ENCODE peak calls at places on chromosomes 6 and 20, in four cellular contexts. Q, N, U and R are unnamed samples.

GRCh38 chr20:50992733-50993457 is 30.0 kb downstream of the KCNG1 start:
- DNase-seq in N (peak; percentile 83), U (no peak), Q (no peak), R (no peak)

GRCh38 chr20:37393863-37394542 is 48.1 kb downstream of the SRC start:
- DNase-seq in U (no peak), Q (no peak), N (peak; percentile 50), R (no peak)

GRCh38 chr6:7146079-7146828 is 38.5 kb downstream of the RREB1 start:
- DNase-seq in Q (peak; percentile 59), N (no peak), U (peak; percentile 76), R (peak; percentile 59)

GRCh38 chr6:163438940-163439335 is 24.4 kb downstream of the QKI start:
- DNase-seq in U (peak; percentile 49), N (peak; percentile 48), Q (no peak), R (no peak)

GRCh38 chr20:8431538-8432434 is 299.7 kb downstream of the PLCB1 start:
- DNase-seq in U (no peak), N (peak; percentile 62), Q (no peak), R (no peak)

GRCh38 chr20:60266184-60266823 is 308.1 kb downstream of the CDH26 start:
- DNase-seq in U (no peak), Q (no peak), N (no peak), R (no peak)

GRCh38 chr6:116955773-116956172 is 78.7 kb downstream of the RFX6 start:
- DNase-seq in U (no peak), N (no peak), Q (no peak), R (no peak)

GRCh38 chr20:17315491-17316231 is 88.8 kb downstream of the PCSK2 start:
- DNase-seq in Q (no peak), N (no peak), U (no peak), R (no peak)

GRCh38 chr20:1844723-1845523 is 50.3 kb upstream of the SIRPA start:
- DNase-seq in Q (no peak), U (peak; percentile 71), N (peak; percentile 52), R (peak; percentile 64)

GRCh38 chr20:62305149-62305764 is 2.5 kb downstream of the ADRM1 start:
- DNase-seq in N (no peak), U (no peak), Q (peak; percentile 91), R (no peak)

GRCh38 chr20:54152227-54153040 is 21.4 kb downstream of the CYP24A1 start:
- DNase-seq in N (no peak), Q (no peak), U (no peak), R (no peak)

GRCh38 chr20:63498950-63499332 is at the start of gene EEF1A2:
- DNase-seq in U (no peak), Q (no peak), N (peak; percentile 87), R (no peak)

GRCh38 chr6:99604161-99605073 is 2.2 kb upstream of the PRDM13 start:
- DNase-seq in U (peak; percentile 49), Q (no peak), N (no peak), R (no peak)

GRCh38 chr6:99602519-99603420 is 3.9 kb upstream of the PRDM13 start:
- DNase-seq in N (peak; percentile 43), U (peak; percentile 45), Q (no peak), R (no peak)

GRCh38 chr6:99605911-99606669 is 543 bp upstream of the PRDM13 start:
- DNase-seq in U (no peak), Q (no peak), N (no peak), R (no peak)

GRCh38 chr6:99605074-99605726 is 1.4 kb upstream of the PRDM13 start:
- DNase-seq in N (no peak), U (no peak), Q (no peak), R (no peak)

GRCh38 chr6:99603421-99604160 is 3.0 kb upstream of the PRDM13 start:
- DNase-seq in N (peak; percentile 65), Q (no peak), U (peak; percentile 48), R (no peak)
- H3K4me3 ChIP-seq in N (peak overlapping the region; percentile 36), Q (peak overlapping the region; percentile 4), U (peak overlapping the region; percentile 43), R (peak overlapping the region; percentile 47)

DNA sequence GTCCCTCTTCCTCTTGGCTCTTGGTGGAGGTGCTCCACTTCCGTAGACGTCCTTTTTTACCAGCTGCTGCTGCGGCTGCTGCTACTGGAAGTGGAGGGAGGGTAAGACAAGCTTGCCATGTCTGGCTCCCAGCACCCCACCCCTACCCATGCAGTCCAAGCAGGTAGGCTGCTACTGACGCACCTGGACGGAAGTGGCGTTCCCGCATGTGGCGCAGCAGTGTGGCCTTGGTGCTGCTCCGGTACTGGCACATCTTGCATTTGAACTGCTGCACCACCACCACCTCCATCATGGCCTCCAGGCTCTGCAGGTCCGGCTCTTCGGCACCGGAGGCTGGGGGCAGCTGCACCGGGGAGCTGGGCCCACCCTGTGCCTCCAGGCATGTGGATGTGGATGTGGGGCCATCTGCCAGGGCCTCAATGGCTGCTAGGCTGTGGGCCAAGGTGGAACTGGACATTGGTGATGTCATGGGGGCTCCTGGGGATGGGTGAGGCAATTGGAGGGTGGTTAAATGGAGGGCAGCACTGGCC is 4.4 kb downstream of the ZNF335 start:
- DNase-seq in U (peak; percentile 36), N (no peak), Q (no peak), R (no peak)
- H3K36me3 ChIP-seq in U (peaks cover 70% of the 10 kb centered on the region), N (peaks cover 32% of the 10 kb centered on the region), Q (peaks cover 50% of the 10 kb centered on the region), R (peaks cover 37% of the 10 kb centered on the region)

GRCh38 chr6:148596886-148597455 is 149.9 kb upstream of the UST start:
- DNase-seq in N (no peak), Q (no peak), U (no peak), R (no peak)
- TF ChIP-seq CTCF in N (no peak), Q (no peak), U (no peak), R (no peak)

DNA sequence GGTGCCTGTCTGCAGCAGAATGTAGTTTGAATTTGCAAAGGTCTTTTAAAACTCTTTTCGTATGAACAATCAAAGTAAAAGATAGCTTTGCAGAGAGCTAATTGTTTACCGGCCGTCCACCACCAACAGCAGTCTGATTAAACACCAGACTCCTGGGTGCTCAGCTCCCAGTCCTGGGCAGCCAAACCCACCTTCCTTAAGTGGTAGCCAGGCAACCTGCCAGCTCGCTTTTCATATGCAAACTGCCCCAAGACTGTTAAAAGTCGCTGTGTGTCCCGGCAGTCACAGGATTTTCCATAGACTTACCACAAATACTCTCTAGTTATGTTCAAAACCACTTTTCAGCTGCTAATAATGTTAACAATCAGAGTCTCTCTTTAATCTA is 849 bp downstream of the THBS2 start:
- DNase-seq in N (no peak), Q (no peak), U (peak; percentile 68), R (no peak)
- H3K4me3 ChIP-seq in N (peak overlapping the region; percentile 51), Q (no peak overlapping the region), U (peak overlapping the region; percentile 43), R (no peak overlapping the region)

DNA sequence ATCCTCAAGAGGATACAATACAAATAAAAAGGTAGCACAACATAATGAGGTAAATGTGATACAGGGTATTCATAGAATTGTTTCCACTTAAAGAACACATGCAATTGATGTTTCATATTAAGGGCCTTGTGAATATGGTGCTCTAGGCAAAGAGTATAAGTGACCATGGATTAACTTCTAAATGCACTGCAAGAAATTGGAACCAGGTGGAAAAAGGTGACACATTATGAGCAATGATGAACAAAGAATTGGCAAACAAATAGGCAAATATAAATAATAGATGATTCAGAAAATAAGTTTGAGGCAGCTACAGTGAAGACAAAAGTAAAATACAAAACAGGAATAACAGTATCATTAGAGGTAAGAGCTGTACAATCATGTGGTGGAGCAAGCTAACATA is 192.0 kb downstream of the GRIK2 start:
- DNase-seq in N (no peak), U (no peak), Q (no peak), R (no peak)
- H3K36me3 ChIP-seq in N (no peaks in the 10 kb centered on the region), U (no peaks in the 10 kb centered on the region), Q (no peaks in the 10 kb centered on the region), R (no peaks in the 10 kb centered on the region)

GRCh38 chr20:46709459-46710148 is at the start of gene SLC2A10:
- DNase-seq in U (peak; percentile 66), N (peak; percentile 87), Q (peak; percentile 68), R (no peak)
- TF ChIP-seq CTCF in U (no peak), N (no peak), Q (no peak), R (no peak)

GRCh38 chr6:26022737-26023136 is 60.1 kb downstream of the TRIM38 start:
- DNase-seq in U (no peak), N (no peak), Q (no peak), R (no peak)
- H3K4me3 ChIP-seq in U (no peak overlapping the region), N (no peak overlapping the region), Q (no peak overlapping the region), R (no peak overlapping the region)